ENCODE peak calls at places on chromosomes 3 and 15, in nine cellular contexts. One of them, this sample, is unnamed.

GRCh38 chr3:45978348-45978747 is 17.3 kb downstream of the FYCO1 start:
- DNase-seq in H9: no peak
- DNase-seq in foreskin fibroblast: no peak
- DNase-seq in nephron progenitor cell: no peak
- DNase-seq in body of pancreas: peak; percentile 79
- DNase-seq in BJ: no peak
- DNase-seq in Calu3: peak; percentile 71
- DNase-seq in kidney: no peak
- DNase-seq in progenitor cell of endocrine pancreas: no peak
- DNase-seq in this sample: no peak

GRCh38 chr3:179589143-179589542 is 15.3 kb downstream of the MRPL47 start:
- DNase-seq in H9: no peak
- DNase-seq in foreskin fibroblast: no peak
- DNase-seq in nephron progenitor cell: no peak
- DNase-seq in body of pancreas: no peak
- DNase-seq in BJ: no peak
- DNase-seq in Calu3: no peak
- DNase-seq in kidney: no peak
- DNase-seq in progenitor cell of endocrine pancreas: no peak
- DNase-seq in this sample: no peak

GRCh38 chr3:129230311-129231019 is 18.9 kb upstream of the COPG1 start:
- DNase-seq in H9: no peak
- DNase-seq in foreskin fibroblast: peak; percentile 91
- DNase-seq in nephron progenitor cell: no peak
- DNase-seq in body of pancreas: no peak
- DNase-seq in BJ: no peak
- DNase-seq in Calu3: peak; percentile 48
- DNase-seq in kidney: no peak
- DNase-seq in progenitor cell of endocrine pancreas: no peak
- DNase-seq in this sample: no peak

GRCh38 chr3:99678023-99678422 is 39.6 kb downstream of the COL8A1 start:
- DNase-seq in H9: no peak
- DNase-seq in foreskin fibroblast: peak; percentile 92
- DNase-seq in nephron progenitor cell: no peak
- DNase-seq in body of pancreas: no peak
- DNase-seq in BJ: peak; percentile 96
- DNase-seq in Calu3: no peak
- DNase-seq in kidney: no peak
- DNase-seq in progenitor cell of endocrine pancreas: no peak
- DNase-seq in this sample: no peak

GRCh38 chr15:75655911-75656310 is 8.2 kb downstream of the SNX33 start:
- DNase-seq in H9: no peak
- DNase-seq in foreskin fibroblast: no peak
- DNase-seq in nephron progenitor cell: no peak
- DNase-seq in body of pancreas: no peak
- DNase-seq in BJ: no peak
- DNase-seq in Calu3: no peak
- DNase-seq in kidney: no peak
- DNase-seq in progenitor cell of endocrine pancreas: no peak
- DNase-seq in this sample: no peak

GRCh38 chr3:16884084-16884747 is 539 bp upstream of the PLCL2 start:
- DNase-seq in H9: peak; percentile 83
- DNase-seq in foreskin fibroblast: no peak
- DNase-seq in nephron progenitor cell: peak; percentile 85
- DNase-seq in body of pancreas: peak; percentile 74
- DNase-seq in BJ: no peak
- DNase-seq in Calu3: peak; percentile 83
- DNase-seq in kidney: peak; percentile 86
- DNase-seq in progenitor cell of endocrine pancreas: peak; percentile 80
- DNase-seq in this sample: peak; percentile 81

GRCh38 chr3:106332884-106333283 is 464.1 kb upstream of the CBLB start:
- DNase-seq in H9: peak; percentile 34
- DNase-seq in foreskin fibroblast: no peak
- DNase-seq in nephron progenitor cell: no peak
- DNase-seq in body of pancreas: no peak
- DNase-seq in BJ: no peak
- DNase-seq in Calu3: peak; percentile 65
- DNase-seq in kidney: no peak
- DNase-seq in progenitor cell of endocrine pancreas: no peak
- DNase-seq in this sample: no peak

GRCh38 chr3:112132975-112133448 is at the start of gene GCSAM:
- DNase-seq in H9: no peak
- DNase-seq in foreskin fibroblast: no peak
- DNase-seq in nephron progenitor cell: no peak
- DNase-seq in body of pancreas: no peak
- DNase-seq in BJ: no peak
- DNase-seq in Calu3: no peak
- DNase-seq in kidney: no peak
- DNase-seq in progenitor cell of endocrine pancreas: no peak
- DNase-seq in this sample: no peak

GRCh38 chr3:69231929-69232437 is 109.6 kb upstream of the LMOD3 start:
- DNase-seq in H9: no peak
- DNase-seq in foreskin fibroblast: no peak
- DNase-seq in nephron progenitor cell: peak; percentile 77
- DNase-seq in body of pancreas: no peak
- DNase-seq in BJ: no peak
- DNase-seq in Calu3: peak; percentile 75
- DNase-seq in kidney: peak; percentile 77
- DNase-seq in progenitor cell of endocrine pancreas: no peak
- DNase-seq in this sample: no peak

GRCh38 chr3:185400340-185400667 is 37.4 kb downstream of the MAP3K13 start:
- DNase-seq in H9: no peak
- DNase-seq in foreskin fibroblast: peak; percentile 15
- DNase-seq in nephron progenitor cell: no peak
- DNase-seq in body of pancreas: no peak
- DNase-seq in BJ: no peak
- DNase-seq in Calu3: no peak
- DNase-seq in kidney: no peak
- DNase-seq in progenitor cell of endocrine pancreas: no peak
- DNase-seq in this sample: no peak

GRCh38 chr3:179867961-179868360 is 168.8 kb downstream of the PEX5L start:
- DNase-seq in H9: no peak
- DNase-seq in foreskin fibroblast: no peak
- DNase-seq in nephron progenitor cell: no peak
- DNase-seq in body of pancreas: no peak
- DNase-seq in BJ: no peak
- DNase-seq in Calu3: no peak
- DNase-seq in kidney: no peak
- DNase-seq in progenitor cell of endocrine pancreas: no peak
- DNase-seq in this sample: no peak

GRCh38 chr15:37900286-37901221 is 33.9 kb upstream of the TMCO5A start:
- DNase-seq in H9: no peak
- DNase-seq in foreskin fibroblast: peak; percentile 54
- DNase-seq in nephron progenitor cell: no peak
- DNase-seq in body of pancreas: no peak
- DNase-seq in BJ: no peak
- DNase-seq in Calu3: no peak
- DNase-seq in kidney: no peak
- DNase-seq in progenitor cell of endocrine pancreas: no peak
- DNase-seq in this sample: no peak

GRCh38 chr3:125434582-125435011 is 59.5 kb upstream of the ZNF148 start:
- DNase-seq in H9: no peak
- DNase-seq in foreskin fibroblast: no peak
- DNase-seq in nephron progenitor cell: no peak
- DNase-seq in body of pancreas: no peak
- DNase-seq in BJ: no peak
- DNase-seq in Calu3: no peak
- DNase-seq in kidney: no peak
- DNase-seq in progenitor cell of endocrine pancreas: no peak
- DNase-seq in this sample: no peak

GRCh38 chr3:72368331-72368975 is 479.8 kb downstream of the SHQ1 start:
- DNase-seq in H9: no peak
- DNase-seq in foreskin fibroblast: no peak
- DNase-seq in nephron progenitor cell: no peak
- DNase-seq in body of pancreas: no peak
- DNase-seq in BJ: no peak
- DNase-seq in Calu3: no peak
- DNase-seq in kidney: no peak
- DNase-seq in progenitor cell of endocrine pancreas: no peak
- DNase-seq in this sample: no peak

GRCh38 chr3:18090377-18090776 is 334.8 kb downstream of the SATB1 start:
- DNase-seq in H9: no peak
- DNase-seq in foreskin fibroblast: no peak
- DNase-seq in nephron progenitor cell: no peak
- DNase-seq in body of pancreas: no peak
- DNase-seq in BJ: no peak
- DNase-seq in Calu3: no peak
- DNase-seq in kidney: no peak
- DNase-seq in progenitor cell of endocrine pancreas: no peak
- DNase-seq in this sample: no peak

GRCh38 chr3:170419301-170420087 is 826 bp downstream of the CLDN11 start:
- DNase-seq in H9: peak; percentile 72
- DNase-seq in foreskin fibroblast: no peak
- DNase-seq in nephron progenitor cell: peak; percentile 63
- DNase-seq in body of pancreas: no peak
- DNase-seq in BJ: no peak
- DNase-seq in Calu3: no peak
- DNase-seq in kidney: peak; percentile 78
- DNase-seq in progenitor cell of endocrine pancreas: no peak
- DNase-seq in this sample: peak; percentile 29

GRCh38 chr3:117628896-117629295 is 919.3 kb downstream of the TUSC7 start:
- DNase-seq in H9: no peak
- DNase-seq in foreskin fibroblast: peak; percentile 83
- DNase-seq in nephron progenitor cell: no peak
- DNase-seq in body of pancreas: no peak
- DNase-seq in BJ: peak; percentile 68
- DNase-seq in Calu3: peak; percentile 36
- DNase-seq in kidney: no peak
- DNase-seq in progenitor cell of endocrine pancreas: no peak
- DNase-seq in this sample: no peak

DNA sequence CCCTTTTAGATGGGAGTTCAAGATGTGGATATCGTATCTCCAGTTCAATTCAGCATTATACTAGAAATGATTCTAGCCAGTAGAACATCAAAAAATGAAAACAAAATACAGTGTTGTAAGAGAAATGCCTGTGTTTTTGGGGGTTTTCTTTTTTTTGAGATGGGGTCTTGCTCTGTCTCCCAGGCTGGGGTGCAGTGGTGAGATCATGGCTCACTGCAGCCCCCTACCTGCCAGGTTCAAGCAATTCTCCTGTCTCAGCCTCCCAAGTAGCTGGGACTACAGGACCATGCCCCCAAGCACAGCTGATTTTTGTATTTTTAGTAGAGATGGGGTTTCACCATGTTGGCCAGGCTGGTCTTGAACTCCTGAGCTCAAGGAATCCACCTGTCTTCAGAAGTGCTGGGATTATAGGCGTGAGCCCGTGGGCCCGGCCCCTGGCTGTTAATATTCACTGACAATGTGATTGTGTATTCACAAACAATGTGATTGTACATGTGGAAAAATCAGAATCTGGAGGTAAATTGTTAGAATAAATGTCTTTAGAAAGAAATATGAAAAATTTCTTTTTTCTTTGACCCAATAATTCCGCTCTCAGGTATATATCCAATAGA is 59.0 kb downstream of the ARIH1 start:
- DNase-seq in H9: peak; percentile 45
- DNase-seq in foreskin fibroblast: no peak
- DNase-seq in nephron progenitor cell: no peak
- DNase-seq in body of pancreas: no peak
- DNase-seq in BJ: no peak
- DNase-seq in Calu3: peak; percentile 28
- DNase-seq in kidney: no peak
- DNase-seq in progenitor cell of endocrine pancreas: no peak
- DNase-seq in this sample: no peak
- TF ChIP-seq CTCF in H9: peak; percentile 74
- TF ChIP-seq CTCF in foreskin fibroblast: peak; percentile 31
- TF ChIP-seq CTCF in nephron progenitor cell: no peak
- TF ChIP-seq CTCF in body of pancreas: peak; percentile 20
- TF ChIP-seq CTCF in BJ: peak; percentile 27
- TF ChIP-seq CTCF in Calu3: peak; percentile 50
- TF ChIP-seq CTCF in kidney: peak; percentile 30
- TF ChIP-seq CTCF in progenitor cell of endocrine pancreas: peak; percentile 38
- TF ChIP-seq CTCF in this sample: peak; percentile 44

DNA sequence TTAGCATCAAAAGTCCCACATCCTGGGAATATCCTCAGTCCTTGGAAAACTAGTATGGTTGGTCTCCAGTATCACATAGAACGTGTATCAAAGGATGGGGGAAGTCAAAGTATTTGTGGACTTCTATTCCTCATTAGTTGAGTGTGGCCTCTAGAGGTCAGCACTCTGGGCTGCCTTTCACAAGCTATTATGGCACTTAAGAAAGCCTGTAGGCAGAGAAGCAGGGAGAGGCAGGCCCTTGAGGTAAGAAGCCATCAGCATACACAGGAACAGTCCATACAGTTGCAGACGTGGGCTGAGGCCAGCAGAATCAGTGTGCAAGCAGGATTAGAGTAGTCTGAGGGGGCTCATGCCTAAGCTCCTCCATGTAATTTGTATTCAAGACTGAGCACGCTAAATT is 341.7 kb downstream of the CLSTN2 start:
- DNase-seq in H9: peak; percentile 64
- DNase-seq in foreskin fibroblast: no peak
- DNase-seq in nephron progenitor cell: no peak
- DNase-seq in body of pancreas: no peak
- DNase-seq in BJ: no peak
- DNase-seq in Calu3: peak; percentile 21
- DNase-seq in kidney: no peak
- DNase-seq in progenitor cell of endocrine pancreas: no peak
- DNase-seq in this sample: peak; percentile 4
- TF ChIP-seq CTCF in H9: peak; percentile 71
- TF ChIP-seq CTCF in foreskin fibroblast: peak; percentile 24
- TF ChIP-seq CTCF in nephron progenitor cell: peak; percentile 36
- TF ChIP-seq CTCF in body of pancreas: peak; percentile 29
- TF ChIP-seq CTCF in BJ: peak; percentile 19
- TF ChIP-seq CTCF in Calu3: no peak
- TF ChIP-seq CTCF in kidney: peak; percentile 15
- TF ChIP-seq CTCF in progenitor cell of endocrine pancreas: peak; percentile 58
- TF ChIP-seq CTCF in this sample: peak; percentile 34

DNA sequence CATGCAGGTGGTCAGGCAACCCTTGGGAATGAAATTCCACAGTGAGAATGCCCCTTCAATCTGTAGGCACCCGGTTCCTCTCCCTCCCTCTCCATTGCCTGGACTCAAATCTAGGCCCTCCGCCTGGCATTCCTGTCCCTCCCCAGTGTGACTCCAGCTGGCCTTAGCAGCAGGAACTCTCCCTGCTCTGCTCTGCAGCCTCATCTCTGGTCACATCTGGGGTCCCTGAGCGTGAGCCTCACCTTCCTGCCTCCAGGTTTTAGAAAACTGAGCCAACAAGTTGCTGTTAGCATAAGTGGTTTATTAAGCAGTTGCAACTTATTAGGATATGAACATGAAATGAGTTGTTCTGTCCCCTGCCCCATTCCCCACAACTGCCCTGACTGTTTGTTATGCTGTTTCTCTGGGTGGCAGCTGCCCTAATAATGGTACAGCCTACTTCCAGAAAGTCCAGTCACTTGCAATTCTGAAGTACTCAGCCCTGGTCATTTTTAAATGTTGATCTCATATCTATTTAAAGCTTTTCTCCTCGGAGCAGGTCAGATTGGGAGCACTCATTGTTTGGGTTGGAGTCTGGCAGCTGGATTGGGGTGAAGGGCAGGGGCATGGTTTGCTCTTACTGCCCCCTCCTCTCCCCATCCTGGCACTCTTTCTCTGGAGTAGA is 63.0 kb upstream of the ANKRD34C start:
- DNase-seq in H9: no peak
- DNase-seq in foreskin fibroblast: no peak
- DNase-seq in nephron progenitor cell: no peak
- DNase-seq in body of pancreas: no peak
- DNase-seq in BJ: no peak
- DNase-seq in Calu3: no peak
- DNase-seq in kidney: no peak
- DNase-seq in progenitor cell of endocrine pancreas: no peak
- DNase-seq in this sample: no peak
- TF ChIP-seq CTCF in H9: no peak
- TF ChIP-seq CTCF in foreskin fibroblast: no peak
- TF ChIP-seq CTCF in nephron progenitor cell: no peak
- TF ChIP-seq CTCF in body of pancreas: no peak
- TF ChIP-seq CTCF in BJ: no peak
- TF ChIP-seq CTCF in Calu3: no peak
- TF ChIP-seq CTCF in kidney: no peak
- TF ChIP-seq CTCF in progenitor cell of endocrine pancreas: no peak
- TF ChIP-seq CTCF in this sample: no peak

GRCh38 chr3:67558429-67558828 is 96.0 kb downstream of the SUCLG2 start:
- DNase-seq in H9: no peak
- DNase-seq in foreskin fibroblast: peak; percentile 28
- DNase-seq in nephron progenitor cell: no peak
- DNase-seq in body of pancreas: no peak
- DNase-seq in BJ: no peak
- DNase-seq in Calu3: no peak
- DNase-seq in kidney: no peak
- DNase-seq in progenitor cell of endocrine pancreas: no peak
- DNase-seq in this sample: no peak
- TF ChIP-seq CTCF in H9: no peak
- TF ChIP-seq CTCF in foreskin fibroblast: no peak
- TF ChIP-seq CTCF in nephron progenitor cell: no peak
- TF ChIP-seq CTCF in body of pancreas: no peak
- TF ChIP-seq CTCF in BJ: no peak
- TF ChIP-seq CTCF in Calu3: no peak
- TF ChIP-seq CTCF in kidney: no peak
- TF ChIP-seq CTCF in progenitor cell of endocrine pancreas: no peak
- TF ChIP-seq CTCF in this sample: no peak

This sample was measured in neural crest cell.